ENCODE peak calls at places on chromosomes 5 and 9, in ten cellular contexts. One of them, this sample, is unnamed.

GRCh38 chr5:148011407-148012124 is 52.2 kb upstream of the SPINK5 start:
- DNase-seq in activated CD8-positive, alpha-beta T cell treated with anti-CD3 and anti-CD28 coated beads for 36 hours: no peak
- DNase-seq in body of pancreas: no peak
- DNase-seq in fibroblast of pulmonary artery: peak
- DNase-seq in A549: no peak
- DNase-seq in heart left ventricle: no peak
- DNase-seq in GM06990: no peak
- DNase-seq in astrocyte of the spinal cord: peak
- DNase-seq in brain microvascular endothelial cell: peak
- DNase-seq in nephron progenitor cell: no peak
- DNase-seq in this sample: no peak

GRCh38 chr5:121572061-121572460 is 279.6 kb upstream of the FTMT start:
- DNase-seq in GM06990: no peak
- DNase-seq in A549: no peak
- DNase-seq in activated CD8-positive, alpha-beta T cell treated with anti-CD3 and anti-CD28 coated beads for 36 hours: no peak
- DNase-seq in astrocyte of the spinal cord: peak
- DNase-seq in heart left ventricle: no peak
- DNase-seq in body of pancreas: no peak
- DNase-seq in nephron progenitor cell: no peak
- DNase-seq in fibroblast of pulmonary artery: no peak
- DNase-seq in brain microvascular endothelial cell: no peak
- DNase-seq in this sample: no peak

GRCh38 chr9:70250221-70250620 is 8.6 kb upstream of the SMC5 start:
- DNase-seq in GM06990: no peak
- DNase-seq in heart left ventricle: no peak
- DNase-seq in body of pancreas: no peak
- DNase-seq in fibroblast of pulmonary artery: no peak
- DNase-seq in brain microvascular endothelial cell: no peak
- DNase-seq in activated CD8-positive, alpha-beta T cell treated with anti-CD3 and anti-CD28 coated beads for 36 hours: no peak
- DNase-seq in A549: no peak
- DNase-seq in nephron progenitor cell: no peak
- DNase-seq in astrocyte of the spinal cord: no peak
- DNase-seq in this sample: no peak

GRCh38 chr9:115146581-115147021 is 28.6 kb upstream of the TNC start:
- DNase-seq in heart left ventricle: no peak
- DNase-seq in fibroblast of pulmonary artery: peak
- DNase-seq in GM06990: no peak
- DNase-seq in A549: peak
- DNase-seq in astrocyte of the spinal cord: peak
- DNase-seq in brain microvascular endothelial cell: peak
- DNase-seq in body of pancreas: no peak
- DNase-seq in activated CD8-positive, alpha-beta T cell treated with anti-CD3 and anti-CD28 coated beads for 36 hours: no peak
- DNase-seq in nephron progenitor cell: no peak
- DNase-seq in this sample: no peak

GRCh38 chr9:124810513-124811355 is 33.8 kb downstream of the OLFML2A start:
- DNase-seq in activated CD8-positive, alpha-beta T cell treated with anti-CD3 and anti-CD28 coated beads for 36 hours: no peak
- DNase-seq in brain microvascular endothelial cell: peak
- DNase-seq in fibroblast of pulmonary artery: peak
- DNase-seq in GM06990: no peak
- DNase-seq in body of pancreas: no peak
- DNase-seq in astrocyte of the spinal cord: peak
- DNase-seq in nephron progenitor cell: peak
- DNase-seq in heart left ventricle: no peak
- DNase-seq in A549: peak
- DNase-seq in this sample: no peak

GRCh38 chr5:35884125-35884788 is 27.6 kb downstream of the IL7R start:
- DNase-seq in brain microvascular endothelial cell: peak
- DNase-seq in GM06990: peak
- DNase-seq in heart left ventricle: no peak
- DNase-seq in nephron progenitor cell: no peak
- DNase-seq in activated CD8-positive, alpha-beta T cell treated with anti-CD3 and anti-CD28 coated beads for 36 hours: no peak
- DNase-seq in A549: no peak
- DNase-seq in body of pancreas: no peak
- DNase-seq in fibroblast of pulmonary artery: peak
- DNase-seq in astrocyte of the spinal cord: peak
- DNase-seq in this sample: no peak

GRCh38 chr5:140318778-140319177 is 15.9 kb upstream of the PFDN1 start:
- DNase-seq in GM06990: no peak
- DNase-seq in astrocyte of the spinal cord: no peak
- DNase-seq in brain microvascular endothelial cell: no peak
- DNase-seq in activated CD8-positive, alpha-beta T cell treated with anti-CD3 and anti-CD28 coated beads for 36 hours: no peak
- DNase-seq in nephron progenitor cell: no peak
- DNase-seq in fibroblast of pulmonary artery: no peak
- DNase-seq in heart left ventricle: no peak
- DNase-seq in body of pancreas: no peak
- DNase-seq in A549: no peak
- DNase-seq in this sample: no peak

GRCh38 chr9:37575511-37575914 is 667 bp downstream of the FBXO10 start:
- DNase-seq in nephron progenitor cell: no peak
- DNase-seq in astrocyte of the spinal cord: no peak
- DNase-seq in body of pancreas: no peak
- DNase-seq in GM06990: no peak
- DNase-seq in brain microvascular endothelial cell: no peak
- DNase-seq in fibroblast of pulmonary artery: peak
- DNase-seq in heart left ventricle: no peak
- DNase-seq in A549: no peak
- DNase-seq in activated CD8-positive, alpha-beta T cell treated with anti-CD3 and anti-CD28 coated beads for 36 hours: no peak
- DNase-seq in this sample: peak

GRCh38 chr9:90974007-90974406 is 172.4 kb downstream of the SYK start:
- DNase-seq in activated CD8-positive, alpha-beta T cell treated with anti-CD3 and anti-CD28 coated beads for 36 hours: no peak
- DNase-seq in astrocyte of the spinal cord: peak
- DNase-seq in brain microvascular endothelial cell: peak
- DNase-seq in GM06990: no peak
- DNase-seq in nephron progenitor cell: no peak
- DNase-seq in A549: no peak
- DNase-seq in heart left ventricle: no peak
- DNase-seq in fibroblast of pulmonary artery: peak
- DNase-seq in body of pancreas: no peak
- DNase-seq in this sample: no peak

GRCh38 chr5:142235050-142235797 is 89.6 kb downstream of the SPRY4 start:
- DNase-seq in GM06990: no peak
- DNase-seq in A549: no peak
- DNase-seq in astrocyte of the spinal cord: no peak
- DNase-seq in body of pancreas: no peak
- DNase-seq in nephron progenitor cell: peak
- DNase-seq in heart left ventricle: no peak
- DNase-seq in activated CD8-positive, alpha-beta T cell treated with anti-CD3 and anti-CD28 coated beads for 36 hours: peak
- DNase-seq in brain microvascular endothelial cell: no peak
- DNase-seq in fibroblast of pulmonary artery: peak
- DNase-seq in this sample: no peak

GRCh38 chr5:7926720-7927119 is 57.8 kb downstream of the MTRR start:
- DNase-seq in brain microvascular endothelial cell: no peak
- DNase-seq in fibroblast of pulmonary artery: no peak
- DNase-seq in heart left ventricle: no peak
- DNase-seq in body of pancreas: no peak
- DNase-seq in astrocyte of the spinal cord: no peak
- DNase-seq in A549: no peak
- DNase-seq in nephron progenitor cell: no peak
- DNase-seq in activated CD8-positive, alpha-beta T cell treated with anti-CD3 and anti-CD28 coated beads for 36 hours: no peak
- DNase-seq in GM06990: no peak
- DNase-seq in this sample: no peak

GRCh38 chr9:133307271-133307670 is 28.7 kb downstream of the SURF6 start:
- DNase-seq in activated CD8-positive, alpha-beta T cell treated with anti-CD3 and anti-CD28 coated beads for 36 hours: no peak
- DNase-seq in fibroblast of pulmonary artery: no peak
- DNase-seq in nephron progenitor cell: no peak
- DNase-seq in GM06990: no peak
- DNase-seq in astrocyte of the spinal cord: no peak
- DNase-seq in A549: no peak
- DNase-seq in body of pancreas: no peak
- DNase-seq in heart left ventricle: no peak
- DNase-seq in brain microvascular endothelial cell: no peak
- DNase-seq in this sample: no peak

GRCh38 chr5:30324083-30324482 is 869.4 kb upstream of the CDH6 start:
- DNase-seq in A549: peak
- DNase-seq in heart left ventricle: no peak
- DNase-seq in nephron progenitor cell: peak
- DNase-seq in fibroblast of pulmonary artery: no peak
- DNase-seq in body of pancreas: no peak
- DNase-seq in astrocyte of the spinal cord: no peak
- DNase-seq in activated CD8-positive, alpha-beta T cell treated with anti-CD3 and anti-CD28 coated beads for 36 hours: no peak
- DNase-seq in GM06990: no peak
- DNase-seq in brain microvascular endothelial cell: no peak
- DNase-seq in this sample: no peak

GRCh38 chr9:106670418-106670817 is 192.5 kb upstream of the ZNF462 start:
- DNase-seq in nephron progenitor cell: no peak
- DNase-seq in astrocyte of the spinal cord: no peak
- DNase-seq in A549: no peak
- DNase-seq in body of pancreas: no peak
- DNase-seq in brain microvascular endothelial cell: no peak
- DNase-seq in fibroblast of pulmonary artery: no peak
- DNase-seq in heart left ventricle: no peak
- DNase-seq in activated CD8-positive, alpha-beta T cell treated with anti-CD3 and anti-CD28 coated beads for 36 hours: no peak
- DNase-seq in GM06990: no peak
- DNase-seq in this sample: no peak

GRCh38 chr5:65902104-65902503 is 24.3 kb upstream of the ERBIN start:
- DNase-seq in brain microvascular endothelial cell: no peak
- DNase-seq in astrocyte of the spinal cord: no peak
- DNase-seq in nephron progenitor cell: no peak
- DNase-seq in activated CD8-positive, alpha-beta T cell treated with anti-CD3 and anti-CD28 coated beads for 36 hours: no peak
- DNase-seq in A549: no peak
- DNase-seq in heart left ventricle: no peak
- DNase-seq in body of pancreas: no peak
- DNase-seq in fibroblast of pulmonary artery: no peak
- DNase-seq in GM06990: no peak
- DNase-seq in this sample: no peak

GRCh38 chr5:33755216-33755615 is 136.6 kb downstream of the ADAMTS12 start:
- DNase-seq in activated CD8-positive, alpha-beta T cell treated with anti-CD3 and anti-CD28 coated beads for 36 hours: no peak
- DNase-seq in fibroblast of pulmonary artery: peak
- DNase-seq in heart left ventricle: no peak
- DNase-seq in GM06990: no peak
- DNase-seq in brain microvascular endothelial cell: peak
- DNase-seq in A549: no peak
- DNase-seq in nephron progenitor cell: no peak
- DNase-seq in body of pancreas: no peak
- DNase-seq in astrocyte of the spinal cord: no peak
- DNase-seq in this sample: no peak

DNA sequence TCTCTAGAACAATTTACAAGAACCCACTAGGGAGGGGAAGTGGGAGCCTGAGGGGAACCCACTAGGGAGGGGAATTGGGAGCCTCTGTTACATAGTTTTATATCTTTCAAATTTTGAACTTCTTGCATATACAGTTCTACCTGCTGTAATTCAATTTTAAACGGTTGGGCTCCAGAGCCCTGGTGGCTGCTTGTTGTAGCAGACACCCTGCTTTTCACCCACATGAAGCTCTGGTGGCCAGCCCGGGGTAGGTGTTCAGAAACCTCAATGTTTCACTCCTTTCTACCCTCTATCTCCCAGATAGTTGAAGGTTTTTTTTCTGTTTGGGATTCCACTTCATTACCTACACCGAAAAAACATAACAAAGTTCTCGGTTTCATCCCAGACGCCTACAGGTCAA is 124.4 kb downstream of the TMEM174 start:
- DNase-seq in body of pancreas: no peak
- DNase-seq in nephron progenitor cell: no peak
- DNase-seq in GM06990: no peak
- DNase-seq in activated CD8-positive, alpha-beta T cell treated with anti-CD3 and anti-CD28 coated beads for 36 hours: no peak
- DNase-seq in astrocyte of the spinal cord: no peak
- DNase-seq in heart left ventricle: no peak
- DNase-seq in A549: no peak
- DNase-seq in brain microvascular endothelial cell: no peak
- DNase-seq in fibroblast of pulmonary artery: no peak
- DNase-seq in this sample: no peak
- TF ChIP-seq CTCF in body of pancreas: no peak
- TF ChIP-seq CTCF in nephron progenitor cell: no peak
- TF ChIP-seq CTCF in GM06990: no peak
- TF ChIP-seq CTCF in activated CD8-positive, alpha-beta T cell treated with anti-CD3 and anti-CD28 coated beads for 36 hours: no peak
- TF ChIP-seq CTCF in astrocyte of the spinal cord: no peak
- TF ChIP-seq CTCF in heart left ventricle: no peak
- TF ChIP-seq CTCF in A549: no peak
- TF ChIP-seq CTCF in brain microvascular endothelial cell: peak
- TF ChIP-seq CTCF in fibroblast of pulmonary artery: no peak
- TF ChIP-seq CTCF in this sample: no peak

DNA sequence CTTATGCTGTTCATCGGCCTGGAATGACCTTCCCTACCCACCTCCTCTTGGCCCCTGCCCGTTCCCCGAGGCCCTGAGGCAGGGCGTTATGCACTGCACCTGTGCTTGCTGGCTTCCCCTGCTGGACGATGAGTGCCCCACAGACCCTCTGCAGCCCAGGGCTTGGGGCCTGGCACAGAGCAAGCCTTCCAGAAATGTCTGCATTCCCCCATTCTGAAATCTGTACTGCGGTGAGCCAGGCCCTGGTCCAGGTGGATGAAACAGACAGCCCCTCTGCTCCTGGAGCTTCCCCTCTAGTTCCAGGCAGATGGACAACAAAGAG is 35.0 kb downstream of the UNC5A start:
- DNase-seq in heart left ventricle: no peak
- DNase-seq in body of pancreas: no peak
- DNase-seq in brain microvascular endothelial cell: no peak
- DNase-seq in activated CD8-positive, alpha-beta T cell treated with anti-CD3 and anti-CD28 coated beads for 36 hours: no peak
- DNase-seq in nephron progenitor cell: no peak
- DNase-seq in astrocyte of the spinal cord: no peak
- DNase-seq in A549: no peak
- DNase-seq in GM06990: no peak
- DNase-seq in fibroblast of pulmonary artery: no peak
- DNase-seq in this sample: no peak
- TF ChIP-seq CTCF in heart left ventricle: no peak
- TF ChIP-seq CTCF in body of pancreas: no peak
- TF ChIP-seq CTCF in brain microvascular endothelial cell: no peak
- TF ChIP-seq CTCF in activated CD8-positive, alpha-beta T cell treated with anti-CD3 and anti-CD28 coated beads for 36 hours: no peak
- TF ChIP-seq CTCF in nephron progenitor cell: no peak
- TF ChIP-seq CTCF in astrocyte of the spinal cord: no peak
- TF ChIP-seq CTCF in A549: no peak
- TF ChIP-seq CTCF in GM06990: no peak
- TF ChIP-seq CTCF in fibroblast of pulmonary artery: no peak
- TF ChIP-seq CTCF in this sample: no peak

GRCh38 chr9:92342825-92343488 is 17.2 kb downstream of the CENPP start:
- DNase-seq in fibroblast of pulmonary artery: peak
- DNase-seq in activated CD8-positive, alpha-beta T cell treated with anti-CD3 and anti-CD28 coated beads for 36 hours: no peak
- DNase-seq in heart left ventricle: no peak
- DNase-seq in body of pancreas: no peak
- DNase-seq in GM06990: no peak
- DNase-seq in A549: no peak
- DNase-seq in nephron progenitor cell: no peak
- DNase-seq in brain microvascular endothelial cell: no peak
- DNase-seq in astrocyte of the spinal cord: peak
- DNase-seq in this sample: no peak
- TF ChIP-seq CTCF in fibroblast of pulmonary artery: peak
- TF ChIP-seq CTCF in activated CD8-positive, alpha-beta T cell treated with anti-CD3 and anti-CD28 coated beads for 36 hours: no peak
- TF ChIP-seq CTCF in heart left ventricle: peak
- TF ChIP-seq CTCF in body of pancreas: no peak
- TF ChIP-seq CTCF in GM06990: no peak
- TF ChIP-seq CTCF in A549: peak
- TF ChIP-seq CTCF in nephron progenitor cell: no peak
- TF ChIP-seq CTCF in brain microvascular endothelial cell: no peak
- TF ChIP-seq CTCF in astrocyte of the spinal cord: peak
- TF ChIP-seq CTCF in this sample: no peak

DNA sequence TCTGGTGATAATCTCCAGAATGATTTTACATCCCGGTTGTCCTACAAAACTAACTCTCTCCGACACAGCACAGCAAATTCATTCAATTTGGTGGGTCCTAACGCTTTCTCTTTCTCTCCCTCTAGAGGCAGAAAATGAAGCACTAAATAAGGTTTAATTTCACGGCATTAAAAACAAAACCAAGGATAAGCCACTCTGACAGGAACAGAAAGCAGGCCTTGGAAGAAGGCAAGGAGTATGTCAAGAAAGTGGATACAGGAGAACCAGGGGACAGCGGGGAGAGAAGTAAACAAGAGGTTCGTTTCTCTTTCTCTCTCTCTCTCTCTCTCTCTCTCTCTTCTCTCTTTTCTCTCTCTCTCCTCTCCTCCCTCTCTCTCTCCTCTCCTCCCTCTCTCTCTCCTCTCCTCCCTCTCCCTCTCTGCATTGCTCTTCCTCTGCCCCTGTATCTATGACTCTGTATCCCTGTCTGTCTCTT is 49.8 kb downstream of the EBF1 start:
- DNase-seq in nephron progenitor cell: no peak
- DNase-seq in brain microvascular endothelial cell: peak
- DNase-seq in heart left ventricle: no peak
- DNase-seq in fibroblast of pulmonary artery: peak
- DNase-seq in astrocyte of the spinal cord: peak
- DNase-seq in GM06990: no peak
- DNase-seq in A549: peak
- DNase-seq in body of pancreas: no peak
- DNase-seq in activated CD8-positive, alpha-beta T cell treated with anti-CD3 and anti-CD28 coated beads for 36 hours: no peak
- DNase-seq in this sample: no peak
- TF ChIP-seq CTCF in nephron progenitor cell: no peak
- TF ChIP-seq CTCF in brain microvascular endothelial cell: peak
- TF ChIP-seq CTCF in heart left ventricle: peak
- TF ChIP-seq CTCF in fibroblast of pulmonary artery: peak
- TF ChIP-seq CTCF in astrocyte of the spinal cord: peak
- TF ChIP-seq CTCF in GM06990: peak
- TF ChIP-seq CTCF in A549: peak
- TF ChIP-seq CTCF in body of pancreas: no peak
- TF ChIP-seq CTCF in activated CD8-positive, alpha-beta T cell treated with anti-CD3 and anti-CD28 coated beads for 36 hours: no peak
- TF ChIP-seq CTCF in this sample: peak